ENCODE peak calls at places on chromosomes 4 and X, in nine cellular contexts. K is MM.1S, U is SK-N-SH, F is GM23248, M is OCI-LY7, V is HCT116, C is PC-3, Q is GM23338, O is Karpas-422. G is an unnamed sample. For H3K9me2, the result is how much of the 10 kb centered on the place peaks cover.

GRCh38 chr4:89757154-89757723 is 79.7 kb downstream of the SNCA start:
- DNase-seq in K (no peak), U (peak), F (no peak), M (no peak), V (no peak), C (no peak), Q (no peak), O (no peak), G (no peak)

GRCh38 chr4:169219440-169219839 is 51.3 kb downstream of the SH3RF1 start:
- DNase-seq in K (no peak), U (no peak), F (no peak), M (no peak), V (no peak), C (no peak), Q (no peak), O (no peak), G (no peak)

GRCh38 chr4:88027611-88028608 is 20.5 kb downstream of the PKD2 start:
- DNase-seq in K (peak), U (no peak), F (peak), M (no peak), V (no peak), C (peak), Q (no peak), O (no peak), G (peak)

GRCh38 chr4:122716825-122717448 is 15.6 kb upstream of the BBS12 start:
- DNase-seq in K (peak), U (peak), F (peak), M (peak), V (peak), C (peak), Q (peak), O (peak), G (peak)

GRCh38 chr4:37999000-37999745 is 39.0 kb downstream of the PTTG2 start:
- DNase-seq in K (peak), U (no peak), F (no peak), M (peak), V (no peak), C (no peak), Q (no peak), O (no peak), G (peak)

GRCh38 chrX:143788265-143788664 is 67.7 kb upstream of the SPANXN2 start:
- DNase-seq in K (peak), U (peak), F (peak), M (peak), V (no peak), C (peak), Q (peak), O (peak), G (peak)

GRCh38 chr4:183250831-183251230 is 69.2 kb downstream of the CLDN22 start:
- DNase-seq in K (no peak), U (no peak), F (no peak), M (no peak), V (no peak), C (no peak), Q (no peak), O (no peak), G (no peak)

GRCh38 chr4:54971474-54971950 is 153.9 kb downstream of the KDR start:
- DNase-seq in K (peak), U (peak), F (peak), M (peak), V (peak), C (peak), Q (peak), O (peak), G (peak)

GRCh38 chr4:56874166-56874565 is 33.5 kb upstream of the REST start:
- DNase-seq in K (no peak), U (no peak), F (no peak), M (no peak), V (no peak), C (peak), Q (peak), O (no peak), G (no peak)

DNA sequence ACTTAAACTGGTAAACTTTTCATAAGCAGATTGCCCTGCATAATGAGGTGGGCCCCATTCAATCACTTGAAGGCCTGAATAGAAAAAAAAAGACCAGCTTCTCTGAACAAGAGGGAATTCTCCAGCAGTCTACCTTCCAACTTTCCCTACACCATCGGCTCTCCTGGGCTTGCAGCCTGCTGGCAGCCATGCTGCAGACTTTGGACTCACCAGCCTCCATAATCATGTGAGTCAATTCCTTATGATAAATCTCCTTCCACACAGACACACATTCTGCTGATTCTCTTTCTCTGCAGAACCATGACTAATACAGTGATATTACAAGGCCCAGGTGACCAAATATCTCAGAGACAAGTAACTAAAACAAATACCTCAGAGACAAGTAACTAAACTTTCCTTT is 113.8 kb upstream of the WDR17 start:
- DNase-seq in K (no peak), U (no peak), F (peak), M (no peak), V (no peak), C (peak), Q (no peak), O (no peak), G (peak)
- H3K9me2 ChIP-seq in K (under half), U (under half), F (under half), M (under half), V (under half), C (under half), Q (under half), O (under half), G (under half)

DNA sequence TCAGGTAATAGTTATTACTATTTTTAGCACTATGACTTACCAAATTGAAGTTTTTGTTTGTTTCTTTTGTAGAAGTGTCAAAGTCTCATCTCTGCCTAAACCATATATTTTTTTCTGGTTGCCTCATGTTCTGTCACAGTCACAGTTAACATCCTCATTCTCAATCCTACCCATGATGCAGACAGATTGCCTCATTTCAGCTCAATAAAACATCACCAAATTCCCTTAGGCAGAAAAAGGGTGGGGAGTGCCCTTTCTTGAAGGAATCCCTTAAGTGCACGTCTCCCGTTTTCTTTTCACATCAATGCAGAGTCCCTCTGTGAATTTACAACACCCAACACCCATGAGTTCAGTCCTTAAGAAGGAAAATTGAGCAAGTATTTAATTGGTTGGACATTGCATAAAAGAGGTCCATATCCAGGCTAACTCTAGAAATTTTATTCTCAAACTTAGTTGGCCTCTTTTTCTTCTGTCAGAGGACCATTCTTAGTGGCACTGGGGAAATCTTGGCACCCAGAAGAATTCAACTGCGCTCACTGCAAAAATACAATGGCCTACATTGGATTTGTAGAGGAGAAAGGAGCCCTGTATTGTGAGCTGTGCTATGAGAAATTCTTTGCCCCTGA is 103.7 kb upstream of the BMPR1B start:
- DNase-seq in K (no peak), U (no peak), F (peak), M (no peak), V (no peak), C (no peak), Q (no peak), O (no peak), G (no peak)
- H3K9me2 ChIP-seq in K (under half), U (under half), F (under half), M (under half), V (under half), C (under half), Q (under half), O (under half), G (under half)

GRCh38 chr4:73267050-73267449 is 8.5 kb upstream of the ANKRD17 start:
- DNase-seq in K (no peak), U (no peak), F (no peak), M (no peak), V (no peak), C (no peak), Q (no peak), O (no peak), G (no peak)
- H3K9me2 ChIP-seq in K (under half), U (under half), F (under half), M (under half), V (under half), C (under half), Q (under half), O (under half), G (under half)

GRCh38 chr4:167622481-167623240 is 388.4 kb upstream of the SPOCK3 start:
- DNase-seq in K (peak), U (peak), F (peak), M (peak), V (peak), C (peak), Q (peak), O (peak), G (peak)
- H3K9me2 ChIP-seq in K (under half), U (under half), F (under half), M (under half), V (under half), C (under half), Q (under half), O (under half), G (under half)

DNA sequence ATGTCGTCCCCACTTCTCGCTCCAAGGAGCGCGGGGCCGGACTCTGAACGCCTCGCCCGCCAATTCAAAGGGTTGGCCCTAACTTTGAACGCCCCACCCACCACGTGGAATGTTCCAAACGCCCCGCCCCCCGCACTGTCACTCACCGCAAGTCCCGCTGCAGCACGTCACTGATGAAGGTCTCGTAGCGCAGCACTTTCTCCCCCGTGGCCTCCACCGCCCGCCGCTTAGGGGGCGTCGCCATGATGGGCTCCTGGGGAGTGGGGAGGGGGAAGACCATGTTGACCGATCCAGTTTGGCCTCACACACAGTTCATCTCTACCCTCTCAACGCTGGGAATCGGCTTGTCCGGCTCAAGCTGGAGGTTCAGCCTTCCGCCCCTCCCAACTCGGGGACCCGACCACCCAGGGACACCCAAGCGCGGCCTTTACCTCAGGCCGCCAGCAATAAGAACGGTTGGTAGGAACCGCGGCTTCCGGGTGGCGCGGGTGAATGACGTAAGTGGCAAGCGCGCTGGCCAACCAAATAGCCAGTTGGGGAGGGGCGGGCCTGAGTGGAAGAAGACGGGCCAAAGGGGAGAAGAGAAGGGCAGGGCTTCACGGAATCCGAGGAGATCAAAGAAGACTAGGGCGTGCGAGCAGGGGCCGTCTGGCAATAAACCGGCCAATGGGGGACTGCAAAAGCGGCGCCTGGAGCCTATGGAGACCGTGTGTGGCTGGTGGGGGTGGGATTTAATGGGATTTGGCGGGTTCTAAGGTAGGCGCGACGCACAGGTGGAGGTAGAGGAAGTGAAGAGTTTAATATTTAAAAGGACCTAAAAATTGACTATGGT is at the start of gene UXT:
- DNase-seq in K (peak), U (peak), F (peak), M (peak), V (peak), C (peak), Q (peak), O (peak), G (peak)
- H3K9me2 ChIP-seq in K (under half), U (under half), F (under half), M (under half), V (under half), C (under half), Q (under half), O (under half), G (under half)

GRCh38 chr4:7464259-7464655 is 29.5 kb upstream of the PSAPL1 start:
- DNase-seq in K (no peak), U (no peak), F (no peak), M (no peak), V (no peak), C (no peak), Q (no peak), O (no peak), G (no peak)
- H3K9me2 ChIP-seq in K (under half), U (under half), F (under half), M (under half), V (under half), C (under half), Q (under half), O (under half), G (under half)

DNA sequence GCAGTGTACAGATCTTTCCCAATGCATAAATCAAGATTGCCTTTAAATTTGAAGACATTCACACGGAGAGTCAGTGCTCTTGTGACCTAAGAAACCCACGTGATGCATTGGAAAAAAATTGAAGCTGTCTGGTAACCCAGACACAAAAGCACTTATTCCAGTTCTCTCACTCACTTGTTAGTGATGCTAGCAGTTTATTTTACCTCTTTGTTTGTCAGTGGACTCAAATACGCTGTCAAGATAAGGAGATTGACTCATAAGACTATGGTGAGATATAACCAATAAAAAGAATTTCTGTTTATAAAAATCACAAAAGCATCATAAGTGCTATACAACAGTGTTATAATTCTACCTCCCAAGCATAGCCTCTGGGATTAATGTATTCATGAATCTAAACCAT is 245.8 kb upstream of the SMIM31 start:
- DNase-seq in K (no peak), U (no peak), F (no peak), M (no peak), V (no peak), C (no peak), Q (no peak), O (no peak), G (no peak)
- H3K9me2 ChIP-seq in K (under half), U (under half), F (under half), M (under half), V (under half), C (under half), Q (under half), O (under half), G (under half)

DNA sequence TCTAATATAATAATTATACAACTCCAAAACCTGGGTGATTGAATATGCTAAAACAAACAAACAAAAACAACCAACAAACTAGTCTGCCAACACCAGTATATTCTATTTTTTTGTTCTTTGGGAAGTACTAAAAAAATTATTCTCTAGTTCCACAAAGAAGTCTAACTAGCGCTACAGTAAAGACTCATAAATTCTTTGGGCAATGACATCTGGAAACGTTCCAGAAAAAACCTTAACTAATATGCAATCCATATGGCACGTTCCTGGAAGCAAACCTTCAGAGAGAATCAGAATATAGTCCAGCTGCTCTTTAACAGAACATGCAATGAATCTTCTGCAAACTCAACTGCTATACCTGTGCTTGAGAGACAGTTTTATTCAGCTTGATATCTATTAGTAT is 500.1 kb downstream of the TRAM1L1 start:
- DNase-seq in K (no peak), U (no peak), F (no peak), M (no peak), V (no peak), C (no peak), Q (no peak), O (no peak), G (no peak)
- H3K9me2 ChIP-seq in K (under half), U (under half), F (under half), M (under half), V (under half), C (under half), Q (under half), O (under half), G (under half)

DNA sequence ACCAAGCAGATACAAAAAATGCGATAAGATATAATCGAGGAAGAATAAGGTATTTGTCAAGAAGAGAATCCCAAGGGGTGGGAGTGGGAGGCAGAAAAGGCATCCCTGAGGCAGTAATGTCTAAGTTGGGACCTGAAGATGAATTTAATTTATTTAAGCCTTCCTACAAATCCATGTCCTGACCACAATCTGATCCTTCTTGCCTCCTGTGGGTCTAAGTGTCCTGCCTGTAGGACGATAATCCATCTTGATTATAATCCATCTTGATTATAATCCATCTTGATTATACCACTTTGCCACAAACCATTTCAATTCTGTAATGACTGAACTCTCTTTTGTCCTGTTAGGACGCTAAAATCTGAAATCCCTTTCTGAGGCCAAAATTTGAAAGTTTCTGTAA is 130.2 kb downstream of the COL25A1 start:
- DNase-seq in K (no peak), U (no peak), F (no peak), M (no peak), V (no peak), C (no peak), Q (no peak), O (no peak), G (no peak)
- H3K9me2 ChIP-seq in K (under half), U (under half), F (under half), M (under half), V (under half), C (under half), Q (under half), O (under half), G (under half)

G was measured in hepatocyte.